ENCODE peak calls at places on chromosome 9, in nine cellular contexts. P is stimulated activated CD4-positive, alpha-beta T cell treated with anti-CD3 and anti-CD28 coated beads, Interleukin-2, amount 100 ng/mL, for 24 hours; D is left cardiac atrium; W is adipocyte; G is hippocampal formation; V is mesothelial cell of epicardium; B is BE2C; Q is endodermal cell; A is AML-193. Y is an unnamed sample.

GRCh38 chr9:90925581-90926257 is 124.1 kb downstream of the SYK start:
- DNase-seq in P (no peak), D (no peak), W (peak), G (no peak), V (no peak), B (no peak), Q (no peak), A (no peak), Y (no peak)

GRCh38 chr9:6592231-6592630 is 53.3 kb downstream of the GLDC start:
- DNase-seq in P (no peak), D (no peak), W (no peak), G (no peak), V (no peak), B (no peak), Q (no peak), A (no peak), Y (no peak)

GRCh38 chr9:111896942-111897830 is 572 bp downstream of the UGCG start:
- DNase-seq in P (no peak), D (peak), W (peak), G (peak), V (no peak), B (peak), Q (peak), A (no peak), Y (peak)

GRCh38 chr9:124699575-124699974 is 71.5 kb downstream of the NR6A1 start:
- DNase-seq in P (no peak), D (no peak), W (no peak), G (no peak), V (no peak), B (no peak), Q (no peak), A (no peak), Y (no peak)

GRCh38 chr9:133892193-133892920 is 99.8 kb downstream of the VAV2 start:
- DNase-seq in P (no peak), D (no peak), W (no peak), G (no peak), V (no peak), B (no peak), Q (no peak), A (no peak), Y (no peak)

GRCh38 chr9:114981095-114981494 is 50.7 kb upstream of the TNFSF8 start:
- DNase-seq in P (no peak), D (no peak), W (peak), G (no peak), V (no peak), B (no peak), Q (no peak), A (no peak), Y (no peak)

GRCh38 chr9:98385751-98386150 is 130.3 kb upstream of the TBC1D2 start:
- DNase-seq in P (no peak), D (no peak), W (no peak), G (no peak), V (no peak), B (no peak), Q (no peak), A (no peak), Y (no peak)

GRCh38 chr9:4515958-4516375 is 25.7 kb downstream of the SLC1A1 start:
- DNase-seq in P (no peak), D (no peak), W (peak), G (peak), V (no peak), B (no peak), Q (no peak), A (no peak), Y (no peak)

GRCh38 chr9:90964101-90965020 is 162.7 kb downstream of the SYK start:
- DNase-seq in P (peak), D (no peak), W (no peak), G (no peak), V (no peak), B (peak), Q (peak), A (no peak), Y (peak)

GRCh38 chr9:69389437-69389995 is 64.5 kb downstream of the ENTREP1 start:
- DNase-seq in P (no peak), D (no peak), W (no peak), G (no peak), V (no peak), B (no peak), Q (no peak), A (no peak), Y (no peak)

GRCh38 chr9:5269249-5269715 is 35.2 kb downstream of the RLN2 start:
- DNase-seq in P (no peak), D (no peak), W (peak), G (no peak), V (no peak), B (no peak), Q (peak), A (no peak), Y (no peak)

GRCh38 chr9:132381966-132382541 is 24.6 kb downstream of the TTF1 start:
- DNase-seq in P (no peak), D (no peak), W (no peak), G (peak), V (no peak), B (no peak), Q (no peak), A (peak), Y (no peak)

GRCh38 chr9:21833090-21833801 is 30.8 kb downstream of the MTAP start:
- DNase-seq in P (no peak), D (no peak), W (no peak), G (no peak), V (no peak), B (no peak), Q (no peak), A (no peak), Y (no peak)

GRCh38 chr9:94110821-94111252 is 26.6 kb downstream of the PTPDC1 start:
- DNase-seq in P (no peak), D (no peak), W (peak), G (no peak), V (no peak), B (no peak), Q (no peak), A (no peak), Y (no peak)

GRCh38 chr9:34954225-34954624 is 3.9 kb upstream of the PHF24 start:
- DNase-seq in P (no peak), D (no peak), W (no peak), G (no peak), V (no peak), B (no peak), Q (no peak), A (no peak), Y (no peak)

GRCh38 chr9:129273136-129273895 is 95.3 kb upstream of the IER5L start:
- DNase-seq in P (no peak), D (no peak), W (no peak), G (no peak), V (no peak), B (no peak), Q (peak), A (no peak), Y (no peak)

GRCh38 chr9:136230773-136231172 is 14.8 kb downstream of the QSOX2 start:
- DNase-seq in P (no peak), D (no peak), W (no peak), G (no peak), V (no peak), B (no peak), Q (no peak), A (no peak), Y (no peak)

GRCh38 chr9:97220894-97221477 is 86.5 kb upstream of the CCDC180 start:
- DNase-seq in P (no peak), D (no peak), W (no peak), G (no peak), V (no peak), B (no peak), Q (peak), A (no peak), Y (no peak)

Y was measured in activated CD8-positive, alpha-beta T cell treated with anti-CD3 and anti-CD28 coated beads, Interleukin-2, amount 10 ng/mL, durations not matched to agents 7 days and 5 days.